ENCODE peak calls at places on chromosomes 4 and X, in four cellular contexts. F is pancreas, H is testis, T is cardiac muscle cell. N is an unnamed sample.
A peak's percentile ranks its signal among the peaks of the same experiment; 100 is the strongest.

GRCh38 chrX:119784747-119785446 is 6.5 kb downstream of the RPL39 start:
- DNase-seq in T (peak; percentile 41), H (peak; percentile 33), F (no peak), N (no peak)

GRCh38 chr4:129543299-129543698 is 447.3 kb downstream of the C4orf33 start:
- DNase-seq in T (no peak), H (no peak), F (no peak), N (no peak)

GRCh38 chrX:155766321-155766720 is 114.8 kb upstream of the VAMP7 start:
- DNase-seq in F (no peak), H (no peak), T (no peak), N (no peak)

GRCh38 chrX:41148553-41148952 is 63.3 kb downstream of the USP9X start:
- DNase-seq in F (no peak), H (no peak), T (peak; percentile 56), N (peak; percentile 5)

GRCh38 chr4:38902695-38903094 is 35.1 kb downstream of the FAM114A1 start:
- DNase-seq in F (no peak), T (peak; percentile 41), H (no peak), N (no peak)

GRCh38 chr4:151866266-151866918 is 105.6 kb upstream of the GATB start:
- DNase-seq in H (no peak), F (no peak), T (peak; percentile 33), N (no peak)

GRCh38 chrX:86215260-86215659 is 67.0 kb downstream of the DACH2 start:
- DNase-seq in H (no peak), T (no peak), F (no peak), N (no peak)

GRCh38 chr4:126230244-126230643 is 915.5 kb downstream of the FAT4 start:
- DNase-seq in F (no peak), T (peak; percentile 13), H (no peak), N (no peak)

GRCh38 chr4:52711834-52712171 is 39.4 kb downstream of the ERVMER34-1 start:
- DNase-seq in H (no peak), T (no peak), F (no peak), N (no peak)

GRCh38 chr4:18566970-18567799 is 545.6 kb upstream of the LCORL start:
- DNase-seq in F (no peak), H (no peak), T (no peak), N (no peak)

GRCh38 chrX:118698516-118699247 is 28.7 kb upstream of the IL13RA1 start:
- DNase-seq in H (no peak), T (no peak), F (no peak), N (no peak)

GRCh38 chr4:149605601-149606378 is 209.9 kb downstream of the IQCM start:
- DNase-seq in H (no peak), F (no peak), T (no peak), N (peak; percentile 21)

GRCh38 chrX:87661761-87662160 is 144.2 kb downstream of the KLHL4 start:
- DNase-seq in F (no peak), T (peak; percentile 53), H (no peak), N (no peak)

GRCh38 chrX:40570346-40571093 is 10.2 kb upstream of the ATP6AP2 start:
- DNase-seq in H (no peak), T (peak; percentile 3), F (no peak), N (no peak)

GRCh38 chrX:31212856-31213748 is 141.3 kb upstream of the FTHL17 start:
- DNase-seq in H (no peak), F (no peak), T (no peak), N (no peak)

GRCh38 chr4:10108818-10109783 is 7.5 kb downstream of the WDR1 start:
- DNase-seq in T (peak; percentile 42), F (peak; percentile 36), H (no peak), N (no peak)

GRCh38 chr4:109826719-109827118 is 1.1 kb upstream of the RRH start:
- DNase-seq in T (peak; percentile 41), H (no peak), F (no peak), N (no peak)

GRCh38 chr4:123340381-123340701 is 56.3 kb upstream of the SPRY1 start:
- DNase-seq in F (no peak), T (peak; percentile 83), H (no peak), N (peak; percentile 63)

GRCh38 chr4:177907736-177908424 is 465.6 kb upstream of the AGA start:
- DNase-seq in T (no peak), F (no peak), H (no peak), N (no peak)

GRCh38 chrX:42128020-42128419 is 204.7 kb upstream of the CASK start:
- DNase-seq in F (no peak), H (no peak), T (no peak), N (no peak)

GRCh38 chrX:149010026-149010898 is 494.8 kb downstream of the IDS start:
- DNase-seq in F (no peak), H (no peak), T (no peak), N (no peak)

GRCh38 chr4:21554036-21554435 is 394.5 kb downstream of the KCNIP4 start:
- DNase-seq in H (no peak), T (no peak), F (no peak), N (no peak)

DNA sequence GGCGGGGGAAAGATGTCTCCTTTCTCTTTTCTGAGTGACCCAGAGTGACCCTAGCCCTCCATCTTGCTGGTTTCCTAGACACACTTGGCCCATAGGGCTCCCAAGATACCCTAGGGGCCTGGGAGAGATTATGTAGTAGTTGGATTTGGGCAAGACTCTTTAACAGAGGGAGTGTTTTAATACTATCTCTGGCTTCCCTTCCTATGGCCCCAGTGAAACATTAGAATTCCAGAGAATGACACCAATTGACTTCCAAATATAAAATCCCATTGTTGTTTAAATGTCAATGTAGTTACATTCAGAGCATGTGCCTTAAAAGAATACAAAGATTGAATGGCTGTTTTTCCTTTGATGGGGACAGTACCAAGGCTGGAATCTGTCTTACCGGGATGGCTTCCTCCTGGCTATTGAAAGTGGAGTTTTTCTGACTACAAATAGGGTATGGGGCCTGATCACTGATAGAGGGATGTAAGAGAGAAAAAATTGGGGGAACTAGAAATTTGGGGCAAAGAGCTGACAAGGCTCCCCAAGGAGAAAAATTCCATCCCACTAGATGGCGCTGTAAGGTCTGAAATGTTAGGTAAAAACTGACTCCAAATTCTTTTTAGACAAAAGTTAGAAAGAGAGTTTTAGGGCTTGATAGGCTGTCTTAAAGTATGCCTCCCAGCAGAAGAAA is 10.7 kb downstream of the TENT5D start:
- DNase-seq in F (no peak), T (peak; percentile 2), H (no peak), N (no peak)
- TF ChIP-seq CTCF in F (no peak), T (no peak), H (no peak), N (no peak)

GRCh38 chr4:183905081-183905592 is at the start of gene STOX2:
- DNase-seq in F (peak; percentile 95), T (peak; percentile 64), H (peak; percentile 79), N (no peak)
- H3K4me3 ChIP-seq in F (peak within 1 kb of the TSS; percentile 71), T (peak within 1 kb of the TSS; percentile 64), H (peak within 1 kb of the TSS; percentile 67), N (peak within 1 kb of the TSS; percentile 24)

DNA sequence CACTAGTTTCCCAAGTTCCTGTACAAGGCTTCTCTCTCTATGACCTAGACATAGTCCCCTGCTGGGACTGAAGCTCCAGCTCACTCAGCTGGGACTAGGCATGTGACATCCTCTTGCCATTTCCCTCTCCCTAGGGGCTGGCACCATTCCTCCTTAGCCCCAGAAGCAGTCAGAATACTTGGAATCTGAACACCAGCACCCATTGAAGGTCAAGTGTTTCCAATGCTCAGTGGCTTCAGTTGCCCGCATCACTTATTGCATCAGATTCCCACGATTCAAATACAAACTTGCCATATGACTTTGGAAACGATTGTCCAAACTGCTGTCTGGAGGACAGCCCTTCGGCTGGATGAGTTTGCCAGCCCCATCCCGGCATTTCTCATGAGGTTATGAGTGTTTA is 65.5 kb upstream of the HOPX start:
- DNase-seq in H (no peak), F (no peak), T (no peak), N (no peak)
- TF ChIP-seq CTCF in H (no peak), F (no peak), T (no peak), N (no peak)

GRCh38 chr4:3388461-3389185 is 53.1 kb upstream of the HGFAC start:
- DNase-seq in T (peak; percentile 55), H (no peak), F (no peak), N (peak; percentile 14)
- H3K4me3 ChIP-seq in T (no peak overlapping the region), H (no peak overlapping the region), F (peak overlapping the region; percentile 17), N (peak overlapping the region; percentile 23)

N was measured in HFF-Myc.